ENCODE peak calls at places on chromosome 15, in four cellular contexts. One of them, this sample, is unnamed. For H3K4me1, H3K36me3 and H3K9me3, the result is how much of the 10 kb centered on the place peaks cover.

GRCh38 chr15:70023769-70024491 is 73.8 kb downstream of the TLE3 start:
- DNase-seq in cardiac muscle cell: peak
- DNase-seq in fibroblast of lung: peak
- DNase-seq in HCT116: no peak
- DNase-seq in this sample: no peak

GRCh38 chr15:61441901-61442300 is 212.8 kb upstream of the RORA start:
- DNase-seq in cardiac muscle cell: no peak
- DNase-seq in fibroblast of lung: no peak
- DNase-seq in HCT116: no peak
- DNase-seq in this sample: no peak

GRCh38 chr15:61749169-61749568 is 311.1 kb downstream of the VPS13C start:
- DNase-seq in cardiac muscle cell: no peak
- DNase-seq in fibroblast of lung: peak
- DNase-seq in HCT116: no peak
- DNase-seq in this sample: peak

GRCh38 chr15:60005352-60006202 is 1.5 kb downstream of the FOXB1 start:
- DNase-seq in cardiac muscle cell: no peak
- DNase-seq in fibroblast of lung: no peak
- DNase-seq in HCT116: no peak
- DNase-seq in this sample: no peak

GRCh38 chr15:76159282-76159681 is 99.5 kb downstream of the TMEM266 start:
- DNase-seq in cardiac muscle cell: no peak
- DNase-seq in fibroblast of lung: no peak
- DNase-seq in HCT116: no peak
- DNase-seq in this sample: no peak

GRCh38 chr15:60324706-60325438 is 72.9 kb downstream of the ANXA2 start:
- DNase-seq in cardiac muscle cell: no peak
- DNase-seq in fibroblast of lung: peak
- DNase-seq in HCT116: no peak
- DNase-seq in this sample: no peak

GRCh38 chr15:59632714-59633113 is 21.1 kb downstream of the GCNT3 start:
- DNase-seq in cardiac muscle cell: peak
- DNase-seq in fibroblast of lung: no peak
- DNase-seq in HCT116: no peak
- DNase-seq in this sample: no peak

GRCh38 chr15:35822153-35822552 is 276.2 kb upstream of the DPH6 start:
- DNase-seq in cardiac muscle cell: no peak
- DNase-seq in fibroblast of lung: no peak
- DNase-seq in HCT116: no peak
- DNase-seq in this sample: no peak

GRCh38 chr15:90954712-90955671 is at the start of gene RCCD1:
- DNase-seq in cardiac muscle cell: peak
- DNase-seq in fibroblast of lung: peak
- DNase-seq in HCT116: peak
- DNase-seq in this sample: peak

GRCh38 chr15:74955796-74956647 is 550 bp downstream of the RPP25 start:
- DNase-seq in cardiac muscle cell: peak
- DNase-seq in fibroblast of lung: peak
- DNase-seq in HCT116: no peak
- DNase-seq in this sample: peak

GRCh38 chr15:70259030-70259424 is 161.3 kb upstream of the TLE3 start:
- DNase-seq in cardiac muscle cell: peak
- DNase-seq in fibroblast of lung: peak
- DNase-seq in HCT116: no peak
- DNase-seq in this sample: no peak

GRCh38 chr15:81752149-81752942 is 293.5 kb downstream of the MEX3B start:
- DNase-seq in cardiac muscle cell: peak
- DNase-seq in fibroblast of lung: peak
- DNase-seq in HCT116: no peak
- DNase-seq in this sample: peak

GRCh38 chr15:65323071-65323511 is 18.6 kb downstream of the RNU5B-1 start:
- DNase-seq in cardiac muscle cell: peak
- DNase-seq in fibroblast of lung: peak
- DNase-seq in HCT116: no peak
- DNase-seq in this sample: no peak

GRCh38 chr15:64216722-64217428 is 54.1 kb upstream of the PPIB start:
- DNase-seq in cardiac muscle cell: peak
- DNase-seq in fibroblast of lung: peak
- DNase-seq in HCT116: no peak
- DNase-seq in this sample: no peak

GRCh38 chr15:25936004-25936403 is 72.9 kb upstream of the ATP10A start:
- DNase-seq in cardiac muscle cell: no peak
- DNase-seq in fibroblast of lung: no peak
- DNase-seq in HCT116: no peak
- DNase-seq in this sample: no peak

GRCh38 chr15:29860872-29861271 is 38.6 kb upstream of the TJP1 start:
- DNase-seq in cardiac muscle cell: no peak
- DNase-seq in fibroblast of lung: no peak
- DNase-seq in HCT116: no peak
- DNase-seq in this sample: no peak

GRCh38 chr15:75067123-75067854 is 43.9 kb downstream of the PPCDC start:
- DNase-seq in cardiac muscle cell: no peak
- DNase-seq in fibroblast of lung: peak
- DNase-seq in HCT116: peak
- DNase-seq in this sample: no peak

GRCh38 chr15:43241100-43241499 is 20.3 kb upstream of the EPB42 start:
- DNase-seq in cardiac muscle cell: no peak
- DNase-seq in fibroblast of lung: peak
- DNase-seq in HCT116: no peak
- DNase-seq in this sample: no peak

GRCh38 chr15:69289312-69290146 is 9.2 kb upstream of the PAQR5 start:
- DNase-seq in cardiac muscle cell: no peak
- DNase-seq in fibroblast of lung: no peak
- DNase-seq in HCT116: no peak
- DNase-seq in this sample: no peak

GRCh38 chr15:70902105-70902504 is 9.5 kb downstream of the LRRC49 start:
- DNase-seq in cardiac muscle cell: no peak
- DNase-seq in fibroblast of lung: peak
- DNase-seq in HCT116: peak
- DNase-seq in this sample: no peak

GRCh38 chr15:77517579-77517978 is 96.9 kb downstream of the HMG20A start:
- DNase-seq in cardiac muscle cell: no peak
- DNase-seq in fibroblast of lung: no peak
- DNase-seq in HCT116: no peak
- DNase-seq in this sample: no peak

GRCh38 chr15:64187396-64188191 is 24.8 kb upstream of the PPIB start:
- DNase-seq in cardiac muscle cell: no peak
- DNase-seq in fibroblast of lung: no peak
- DNase-seq in HCT116: no peak
- DNase-seq in this sample: no peak

GRCh38 chr15:49370782-49371181 is 52.3 kb upstream of the FGF7 start:
- DNase-seq in cardiac muscle cell: peak
- DNase-seq in fibroblast of lung: peak
- DNase-seq in HCT116: peak
- DNase-seq in this sample: no peak

GRCh38 chr15:31032959-31033358 is 41.5 kb upstream of the MTMR10 start:
- DNase-seq in cardiac muscle cell: no peak
- DNase-seq in fibroblast of lung: no peak
- DNase-seq in HCT116: no peak
- DNase-seq in this sample: no peak

GRCh38 chr15:63752075-63752684 is 81.6 kb downstream of the HERC1 start:
- DNase-seq in cardiac muscle cell: peak
- DNase-seq in fibroblast of lung: peak
- DNase-seq in HCT116: peak
- DNase-seq in this sample: no peak

GRCh38 chr15:100821327-100821726 is 58.3 kb upstream of the ALDH1A3 start:
- DNase-seq in cardiac muscle cell: no peak
- DNase-seq in fibroblast of lung: no peak
- DNase-seq in HCT116: no peak
- DNase-seq in this sample: no peak

GRCh38 chr15:31080618-31081017 is 20.9 kb downstream of the TRPM1 start:
- DNase-seq in cardiac muscle cell: peak
- DNase-seq in fibroblast of lung: peak
- DNase-seq in HCT116: peak
- DNase-seq in this sample: peak

GRCh38 chr15:53759333-53759975 is at the start of gene WDR72:
- DNase-seq in cardiac muscle cell: peak
- DNase-seq in fibroblast of lung: no peak
- DNase-seq in HCT116: no peak
- DNase-seq in this sample: no peak

GRCh38 chr15:47685141-47685870 is 32.0 kb upstream of the SEMA6D start:
- DNase-seq in cardiac muscle cell: no peak
- DNase-seq in fibroblast of lung: no peak
- DNase-seq in HCT116: no peak
- DNase-seq in this sample: no peak

GRCh38 chr15:90004671-90005070 is 3.5 kb downstream of the ZNF710 start:
- DNase-seq in cardiac muscle cell: no peak
- DNase-seq in fibroblast of lung: peak
- DNase-seq in HCT116: no peak
- DNase-seq in this sample: peak

GRCh38 chr15:101090460-101090853 is 161.4 kb downstream of the CHSY1 start:
- DNase-seq in cardiac muscle cell: no peak
- DNase-seq in fibroblast of lung: peak
- DNase-seq in HCT116: no peak
- DNase-seq in this sample: peak

GRCh38 chr15:88918738-88919137 is 5.6 kb upstream of the MFGE8 start:
- DNase-seq in cardiac muscle cell: no peak
- DNase-seq in fibroblast of lung: peak
- DNase-seq in HCT116: peak
- DNase-seq in this sample: peak

GRCh38 chr15:69498987-69499386 is 46.4 kb downstream of the RPLP1 start:
- DNase-seq in cardiac muscle cell: no peak
- DNase-seq in fibroblast of lung: no peak
- DNase-seq in HCT116: no peak
- DNase-seq in this sample: peak

GRCh38 chr15:68542771-68543544 is 35.8 kb upstream of the CORO2B start:
- DNase-seq in cardiac muscle cell: no peak
- DNase-seq in fibroblast of lung: peak
- DNase-seq in HCT116: no peak
- DNase-seq in this sample: no peak

GRCh38 chr15:51731549-51732267 is 5.7 kb downstream of the LYSMD2 start:
- DNase-seq in cardiac muscle cell: no peak
- DNase-seq in fibroblast of lung: peak
- DNase-seq in HCT116: no peak
- DNase-seq in this sample: no peak

GRCh38 chr15:51121631-51122225 is 27.0 kb upstream of the TNFAIP8L3 start:
- DNase-seq in cardiac muscle cell: no peak
- DNase-seq in fibroblast of lung: no peak
- DNase-seq in HCT116: no peak
- DNase-seq in this sample: no peak

GRCh38 chr15:68653795-68654194 is 75.0 kb downstream of the CORO2B start:
- DNase-seq in cardiac muscle cell: no peak
- DNase-seq in fibroblast of lung: no peak
- DNase-seq in HCT116: no peak
- DNase-seq in this sample: peak

DNA sequence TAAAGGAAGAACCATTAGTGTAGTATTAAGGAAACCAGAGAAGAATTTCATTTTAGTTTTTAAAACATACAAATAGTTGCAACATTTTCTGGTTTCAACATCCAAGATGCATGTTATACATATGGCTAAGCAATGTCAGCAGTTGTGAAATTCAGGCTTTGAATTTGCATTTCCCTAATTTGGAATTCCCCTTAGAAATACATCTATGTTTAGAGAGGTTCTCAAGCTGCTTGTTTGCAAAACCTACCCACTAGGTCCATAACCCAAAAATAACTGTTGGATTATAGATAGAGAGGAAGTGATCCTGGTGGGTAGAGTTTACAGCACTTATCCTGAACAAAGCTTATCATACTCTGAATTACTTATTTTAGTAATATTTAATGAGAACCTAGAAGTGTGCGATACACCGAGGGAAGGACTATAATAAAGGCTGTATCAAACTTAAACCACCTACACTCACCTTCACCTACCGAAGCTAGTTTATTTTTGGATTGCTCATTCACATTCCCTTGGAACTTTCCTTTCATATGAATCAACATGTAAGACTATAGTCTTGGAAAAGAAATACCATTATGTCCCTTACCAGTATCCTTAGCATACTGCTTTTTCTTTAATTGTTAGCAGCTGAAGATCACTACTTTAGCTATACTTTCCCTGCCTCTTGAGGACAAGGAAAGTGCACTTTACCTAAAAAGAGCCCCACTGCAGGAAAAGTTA is 60.6 kb downstream of the CHAC1 start:
- DNase-seq in cardiac muscle cell: no peak
- DNase-seq in fibroblast of lung: peak
- DNase-seq in HCT116: no peak
- DNase-seq in this sample: no peak
- H3K4me1 ChIP-seq in cardiac muscle cell: under half
- H3K4me1 ChIP-seq in fibroblast of lung: under half
- H3K4me1 ChIP-seq in HCT116: under half
- H3K4me1 ChIP-seq in this sample: under half

DNA sequence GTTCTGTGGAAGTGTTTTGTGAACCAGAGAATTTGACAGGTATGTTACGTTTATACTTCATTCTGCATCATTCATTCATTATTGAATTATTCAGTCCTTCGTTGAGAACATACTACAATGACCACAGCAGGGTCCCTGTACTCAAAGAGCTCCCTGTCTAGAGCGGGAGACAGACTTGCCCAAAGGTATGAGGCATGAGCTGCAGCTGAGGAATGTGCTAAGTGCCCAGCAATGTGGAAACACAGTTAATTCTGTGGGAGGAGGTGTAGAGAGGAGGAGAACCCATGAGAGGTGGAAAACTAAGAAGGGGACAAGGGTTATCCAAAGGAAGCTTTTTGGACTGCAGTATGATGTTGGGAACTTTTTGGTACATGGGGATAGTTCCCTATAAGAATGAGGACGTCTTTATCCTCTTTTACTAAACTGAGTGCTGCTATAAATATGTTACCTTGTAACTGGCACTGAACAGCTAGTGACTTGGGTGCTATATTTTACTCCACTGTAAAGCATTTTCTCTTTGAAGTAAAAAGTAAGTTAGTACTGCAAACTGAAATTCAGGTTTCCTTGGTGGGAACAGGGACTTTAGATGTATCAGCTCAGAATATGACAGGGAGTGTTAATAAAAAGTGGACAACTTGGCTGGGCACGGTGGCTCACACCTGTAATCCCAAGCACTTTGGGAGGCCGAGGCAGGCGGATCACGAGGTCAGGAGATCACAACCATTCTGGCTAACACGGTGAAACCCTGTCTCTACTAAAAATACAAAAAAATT is 5.7 kb downstream of the SMAD3 start:
- DNase-seq in cardiac muscle cell: no peak
- DNase-seq in fibroblast of lung: no peak
- DNase-seq in HCT116: no peak
- DNase-seq in this sample: no peak
- H3K36me3 ChIP-seq in cardiac muscle cell: under half
- H3K36me3 ChIP-seq in fibroblast of lung: under half
- H3K36me3 ChIP-seq in HCT116: under half
- H3K36me3 ChIP-seq in this sample: half or more

DNA sequence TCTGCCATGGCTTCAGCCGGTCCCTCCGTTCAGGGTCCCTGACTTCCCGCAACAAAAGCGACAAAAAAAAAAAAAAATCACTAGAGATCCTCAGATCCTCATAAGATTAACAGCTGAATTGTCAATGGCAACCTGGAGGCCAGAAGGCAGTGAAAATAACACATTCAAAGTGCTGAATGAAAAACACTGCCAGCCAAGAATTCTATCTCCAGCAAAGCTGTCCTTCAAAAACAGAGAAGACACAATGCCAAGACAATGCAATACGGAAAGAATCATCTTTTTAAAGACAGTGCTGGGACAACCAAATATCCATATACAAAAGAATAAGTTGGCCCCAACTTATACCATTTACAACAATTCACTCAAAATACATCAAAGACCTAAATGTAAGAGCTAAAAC is 21.6 kb downstream of the MTHFS start:
- DNase-seq in cardiac muscle cell: no peak
- DNase-seq in fibroblast of lung: no peak
- DNase-seq in HCT116: no peak
- DNase-seq in this sample: no peak
- H3K9me3 ChIP-seq in cardiac muscle cell: under half
- H3K9me3 ChIP-seq in fibroblast of lung: under half
- H3K9me3 ChIP-seq in HCT116: under half
- H3K9me3 ChIP-seq in this sample: under half

GRCh38 chr15:98723195-98723594 is 74.9 kb downstream of the IGF1R start:
- DNase-seq in cardiac muscle cell: no peak
- DNase-seq in fibroblast of lung: no peak
- DNase-seq in HCT116: no peak
- DNase-seq in this sample: no peak
- H3K4me1 ChIP-seq in cardiac muscle cell: under half
- H3K4me1 ChIP-seq in fibroblast of lung: under half
- H3K4me1 ChIP-seq in HCT116: under half
- H3K4me1 ChIP-seq in this sample: under half